ENCODE peak calls at places on chromosomes 7 and 10, in nine cellular contexts. Q is AG04450; D is RWPE1; G is upper lobe of right lung; O is CD4-positive, CD25-positive, alpha-beta regulatory T cell; J is right lobe of liver; S is IMR-90; N is Peyer's patch; B is WERI-Rb-1. V is an unnamed sample.

GRCh38 chr10:78947226-78947625 is 121.5 kb upstream of the ZMIZ1 start:
- DNase-seq in Q (no peak), D (no peak), G (no peak), O (no peak), J (no peak), S (no peak), N (no peak), B (no peak), V (no peak)

GRCh38 chr10:133117688-133118071 is 30.0 kb downstream of the ADGRA1 start:
- DNase-seq in Q (no peak), D (no peak), G (no peak), O (no peak), J (no peak), S (no peak), N (no peak), B (no peak), V (no peak)

GRCh38 chr10:124161212-124162000 is 68.0 kb upstream of the CHST15 start:
- DNase-seq in Q (no peak), D (no peak), G (no peak), O (no peak), J (peak), S (no peak), N (peak), B (no peak), V (no peak)

GRCh38 chr10:16832351-16833080 is 15.3 kb upstream of the RSU1 start:
- DNase-seq in Q (peak), D (peak), G (no peak), O (no peak), J (no peak), S (peak), N (no peak), B (no peak), V (no peak)

GRCh38 chr7:156015237-156016020 is 203.2 kb upstream of the SHH start:
- DNase-seq in Q (no peak), D (no peak), G (no peak), O (no peak), J (no peak), S (no peak), N (peak), B (no peak), V (no peak)

GRCh38 chr10:79280956-79281355 is 66.3 kb upstream of the PPIF start:
- DNase-seq in Q (no peak), D (no peak), G (no peak), O (no peak), J (no peak), S (no peak), N (no peak), B (no peak), V (no peak)

GRCh38 chr7:63030061-63030460 is 968.6 kb upstream of the ZNF722 start:
- DNase-seq in Q (no peak), D (no peak), G (no peak), O (no peak), J (no peak), S (no peak), N (no peak), B (no peak), V (no peak)

GRCh38 chr7:106114735-106115383 is 2.7 kb upstream of the SYPL1 start:
- DNase-seq in Q (no peak), D (no peak), G (no peak), O (no peak), J (no peak), S (no peak), N (peak), B (no peak), V (no peak)

GRCh38 chr7:105707381-105707780 is 126.1 kb upstream of the EFCAB10 start:
- DNase-seq in Q (no peak), D (no peak), G (no peak), O (no peak), J (no peak), S (peak), N (no peak), B (no peak), V (no peak)

GRCh38 chr10:133325392-133325760 is 11.3 kb downstream of the CALY start:
- DNase-seq in Q (no peak), D (no peak), G (no peak), O (no peak), J (no peak), S (no peak), N (no peak), B (peak), V (peak)

GRCh38 chr7:91512958-91513357 is 248.7 kb downstream of the FZD1 start:
- DNase-seq in Q (no peak), D (peak), G (no peak), O (no peak), J (no peak), S (no peak), N (no peak), B (no peak), V (no peak)

GRCh38 chr10:122181901-122182799 is 88.9 kb upstream of the BTBD16 start:
- DNase-seq in Q (no peak), D (no peak), G (no peak), O (no peak), J (no peak), S (peak), N (no peak), B (no peak), V (no peak)

GRCh38 chr7:115910541-115911164 is 119.9 kb downstream of the TFEC start:
- DNase-seq in Q (no peak), D (peak), G (no peak), O (no peak), J (no peak), S (peak), N (no peak), B (no peak), V (no peak)

GRCh38 chr10:86314616-86315520 is 51.7 kb downstream of the GRID1 start:
- DNase-seq in Q (no peak), D (no peak), G (peak), O (no peak), J (no peak), S (no peak), N (no peak), B (no peak), V (no peak)

GRCh38 chr10:112287844-112288243 is 4.6 kb downstream of the TECTB start:
- DNase-seq in Q (no peak), D (no peak), G (no peak), O (no peak), J (no peak), S (no peak), N (no peak), B (no peak), V (no peak)
- H3K27ac ChIP-seq in Q (no peak), D (no peak), G (peak), O (no peak), J (peak), S (no peak), N (no peak), B (no peak), V (no peak)

GRCh38 chr7:121323515-121323914 is 5.3 kb upstream of the WNT16 start:
- DNase-seq in Q (no peak), D (no peak), G (no peak), O (no peak), J (no peak), S (no peak), N (no peak), B (no peak), V (no peak)
- H3K27ac ChIP-seq in Q (no peak), D (no peak), G (no peak), O (no peak), J (no peak), S (no peak), N (no peak), B (no peak), V (no peak)

GRCh38 chr7:100799037-100799896 is 28.1 kb downstream of the EPHB4 start:
- DNase-seq in Q (no peak), D (peak), G (peak), O (peak), J (peak), S (peak), N (peak), B (peak), V (peak)

GRCh38 chr7:100791881-100792666 is 35.2 kb downstream of the EPHB4 start:
- DNase-seq in Q (no peak), D (no peak), G (no peak), O (no peak), J (no peak), S (no peak), N (no peak), B (no peak), V (no peak)

GRCh38 chr7:100789055-100789454 is 38.3 kb downstream of the EPHB4 start:
- DNase-seq in Q (no peak), D (no peak), G (no peak), O (no peak), J (no peak), S (no peak), N (no peak), B (no peak), V (no peak)

GRCh38 chr7:100793806-100794660 is 33.3 kb downstream of the EPHB4 start:
- DNase-seq in Q (no peak), D (no peak), G (no peak), O (no peak), J (no peak), S (peak), N (no peak), B (no peak), V (no peak)

GRCh38 chr7:100794741-100795140 is 32.6 kb downstream of the EPHB4 start:
- DNase-seq in Q (no peak), D (no peak), G (no peak), O (no peak), J (no peak), S (no peak), N (no peak), B (no peak), V (no peak)
- H3K27ac ChIP-seq in Q (no peak), D (no peak), G (no peak), O (no peak), J (no peak), S (no peak), N (no peak), B (no peak), V (no peak)

DNA sequence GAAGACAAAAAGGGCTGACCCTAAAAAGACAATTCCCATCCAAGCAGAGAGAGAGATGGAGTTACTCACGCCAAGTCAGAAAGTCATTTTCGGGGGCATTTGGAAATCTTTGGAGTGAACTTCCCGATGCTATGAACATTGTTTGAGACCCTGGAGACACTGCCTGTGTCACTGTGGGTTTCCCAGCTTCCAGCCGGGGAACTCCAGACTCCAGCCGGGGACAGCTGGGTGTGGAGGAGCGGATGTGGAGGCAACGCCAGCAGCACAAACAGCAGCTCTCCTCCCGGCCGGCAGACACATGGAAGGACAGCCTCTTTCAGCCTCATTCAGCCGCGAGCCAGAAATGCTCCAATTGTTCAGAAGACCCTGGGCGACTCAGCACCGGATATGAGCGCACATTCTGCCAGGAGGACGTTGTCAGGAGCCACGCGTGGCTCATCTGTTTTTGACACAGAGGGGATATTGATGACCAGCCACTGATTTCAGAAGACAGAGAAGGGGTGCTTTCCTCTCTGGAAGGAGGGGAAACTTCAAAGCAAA is 97.6 kb downstream of the PRPF18 start:
- DNase-seq in Q (peak), D (no peak), G (peak), O (no peak), J (peak), S (peak), N (peak), B (peak), V (no peak)
- H3K27ac ChIP-seq in Q (peak), D (peak), G (peak), O (no peak), J (peak), S (peak), N (peak), B (peak), V (no peak)

GRCh38 chr10:32970910-32971309 is 12.9 kb upstream of the ITGB1 start:
- DNase-seq in Q (no peak), D (no peak), G (no peak), O (no peak), J (no peak), S (no peak), N (no peak), B (no peak), V (no peak)
- H3K27ac ChIP-seq in Q (no peak), D (no peak), G (no peak), O (no peak), J (no peak), S (no peak), N (no peak), B (no peak), V (peak)

GRCh38 chr10:87868277-87868676 is 4.9 kb downstream of the PTEN start:
- DNase-seq in Q (no peak), D (no peak), G (no peak), O (no peak), J (no peak), S (no peak), N (no peak), B (no peak), V (no peak)
- H3K27ac ChIP-seq in Q (no peak), D (no peak), G (peak), O (peak), J (peak), S (no peak), N (no peak), B (no peak), V (no peak)

DNA sequence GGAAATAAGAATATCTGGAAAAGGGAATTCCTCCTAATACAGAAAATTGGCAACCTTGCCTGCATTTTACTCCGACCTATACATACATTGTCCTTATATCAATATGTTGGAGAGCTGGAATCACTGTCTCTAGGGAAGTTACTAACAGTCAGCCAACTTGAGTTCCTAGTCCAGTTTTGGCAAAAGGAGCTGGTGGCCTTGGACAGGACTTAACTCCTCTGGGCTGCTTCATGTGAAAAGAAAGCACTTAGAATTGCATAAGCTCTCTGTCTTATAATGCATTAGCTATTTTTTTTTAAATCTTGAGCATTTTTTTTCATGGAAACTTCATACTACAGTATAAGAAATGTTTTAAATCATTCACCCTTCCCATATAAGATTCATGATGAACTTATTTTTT is 174.3 kb upstream of the HGF start:
- DNase-seq in Q (no peak), D (no peak), G (no peak), O (no peak), J (no peak), S (no peak), N (no peak), B (no peak), V (no peak)
- H3K27ac ChIP-seq in Q (no peak), D (no peak), G (no peak), O (no peak), J (no peak), S (no peak), N (no peak), B (no peak), V (no peak)

GRCh38 chr10:44648691-44649090 is 262.4 kb upstream of the TMEM72 start:
- DNase-seq in Q (no peak), D (no peak), G (no peak), O (no peak), J (no peak), S (no peak), N (no peak), B (no peak), V (no peak)
- H3K27ac ChIP-seq in Q (no peak), D (no peak), G (no peak), O (no peak), J (no peak), S (no peak), N (no peak), B (no peak), V (no peak)

DNA sequence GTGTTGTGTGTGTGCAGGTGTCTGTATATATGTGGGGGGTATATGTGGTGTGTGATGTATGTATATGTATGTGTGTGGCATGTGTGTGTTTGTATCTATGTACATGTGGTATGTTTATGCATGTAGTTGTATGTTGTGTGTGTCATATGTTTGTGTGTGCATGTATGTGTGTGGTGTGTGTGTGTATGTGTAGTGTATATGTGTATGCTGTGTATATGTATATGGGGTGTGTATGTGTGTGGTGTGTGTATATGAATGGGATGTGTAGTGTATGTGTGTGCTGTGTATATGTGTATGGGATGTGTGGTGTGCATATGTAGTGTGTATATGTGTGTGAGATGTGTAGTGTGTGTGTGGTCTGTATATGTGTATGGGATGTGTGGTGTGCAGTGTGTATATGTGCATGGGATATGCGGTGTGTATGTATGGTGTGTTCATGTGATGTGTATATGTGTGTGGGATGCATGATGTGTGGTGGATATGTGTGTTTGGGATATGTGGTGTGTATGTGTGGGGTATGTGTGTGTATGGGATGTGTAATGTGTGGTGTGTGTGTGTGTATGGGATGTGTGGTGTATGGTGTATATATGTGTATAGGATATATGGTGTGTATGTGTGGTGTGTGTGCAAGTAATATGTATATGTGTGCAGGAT is 30.0 kb downstream of the IKZF1 start:
- DNase-seq in Q (no peak), D (no peak), G (no peak), O (no peak), J (no peak), S (no peak), N (no peak), B (no peak), V (no peak)
- H3K27ac ChIP-seq in Q (no peak), D (no peak), G (no peak), O (peak), J (no peak), S (no peak), N (no peak), B (no peak), V (no peak)

V was measured in CD8-positive, alpha-beta memory T cell.